ENCODE peak calls at places on chromosomes 3 and 15, in ten cellular contexts. One of them, this sample, is unnamed.

GRCh38 chr3:154795582-154795981 is 284.5 kb upstream of the MME start:
- DNase-seq in breast epithelium: no peak
- DNase-seq in SJCRH30: no peak
- DNase-seq in GM12864: no peak
- DNase-seq in foreskin fibroblast: peak; percentile 95
- DNase-seq in thyroid gland: no peak
- DNase-seq in CD8-positive, alpha-beta T cell: no peak
- DNase-seq in small intestine: no peak
- DNase-seq in bronchial epithelial cell: peak; percentile 94
- DNase-seq in fibroblast of pulmonary artery: peak; percentile 88
- DNase-seq in this sample: no peak

GRCh38 chr3:49470714-49471420 is 800 bp downstream of the DAG1 start:
- DNase-seq in breast epithelium: no peak
- DNase-seq in SJCRH30: no peak
- DNase-seq in GM12864: no peak
- DNase-seq in foreskin fibroblast: peak; percentile 39
- DNase-seq in thyroid gland: no peak
- DNase-seq in CD8-positive, alpha-beta T cell: no peak
- DNase-seq in small intestine: peak; percentile 44
- DNase-seq in bronchial epithelial cell: peak; percentile 35
- DNase-seq in fibroblast of pulmonary artery: no peak
- DNase-seq in this sample: no peak

GRCh38 chr15:66907826-66908502 is 157.4 kb upstream of the SMAD3 start:
- DNase-seq in breast epithelium: no peak
- DNase-seq in SJCRH30: peak; percentile 67
- DNase-seq in GM12864: peak; percentile 41
- DNase-seq in foreskin fibroblast: peak; percentile 56
- DNase-seq in thyroid gland: no peak
- DNase-seq in CD8-positive, alpha-beta T cell: no peak
- DNase-seq in small intestine: no peak
- DNase-seq in bronchial epithelial cell: no peak
- DNase-seq in fibroblast of pulmonary artery: peak; percentile 32
- DNase-seq in this sample: peak; percentile 60

GRCh38 chr3:12656850-12657249 is 7.1 kb downstream of the RAF1 start:
- DNase-seq in breast epithelium: no peak
- DNase-seq in SJCRH30: no peak
- DNase-seq in GM12864: no peak
- DNase-seq in foreskin fibroblast: no peak
- DNase-seq in thyroid gland: no peak
- DNase-seq in CD8-positive, alpha-beta T cell: no peak
- DNase-seq in small intestine: no peak
- DNase-seq in bronchial epithelial cell: no peak
- DNase-seq in fibroblast of pulmonary artery: no peak
- DNase-seq in this sample: no peak

GRCh38 chr3:157769378-157769777 is 266.2 kb upstream of the VEPH1 start:
- DNase-seq in breast epithelium: no peak
- DNase-seq in SJCRH30: no peak
- DNase-seq in GM12864: no peak
- DNase-seq in foreskin fibroblast: no peak
- DNase-seq in thyroid gland: no peak
- DNase-seq in CD8-positive, alpha-beta T cell: no peak
- DNase-seq in small intestine: no peak
- DNase-seq in bronchial epithelial cell: no peak
- DNase-seq in fibroblast of pulmonary artery: no peak
- DNase-seq in this sample: no peak

GRCh38 chr15:78061963-78062427 is 15.5 kb downstream of the TBC1D2B start:
- DNase-seq in breast epithelium: no peak
- DNase-seq in SJCRH30: peak; percentile 61
- DNase-seq in GM12864: no peak
- DNase-seq in foreskin fibroblast: peak; percentile 65
- DNase-seq in thyroid gland: peak; percentile 73
- DNase-seq in CD8-positive, alpha-beta T cell: no peak
- DNase-seq in small intestine: peak; percentile 61
- DNase-seq in bronchial epithelial cell: peak; percentile 15
- DNase-seq in fibroblast of pulmonary artery: peak; percentile 45
- DNase-seq in this sample: no peak

GRCh38 chr15:99409097-99409473 is 156.7 kb upstream of the MEF2A start:
- DNase-seq in breast epithelium: peak; percentile 35
- DNase-seq in SJCRH30: peak; percentile 85
- DNase-seq in GM12864: no peak
- DNase-seq in foreskin fibroblast: peak; percentile 81
- DNase-seq in thyroid gland: peak; percentile 27
- DNase-seq in CD8-positive, alpha-beta T cell: no peak
- DNase-seq in small intestine: peak; percentile 67
- DNase-seq in bronchial epithelial cell: peak; percentile 63
- DNase-seq in fibroblast of pulmonary artery: peak; percentile 71
- DNase-seq in this sample: peak; percentile 66

GRCh38 chr15:93656041-93656440 is 567.0 kb upstream of the RGMA start:
- DNase-seq in breast epithelium: no peak
- DNase-seq in SJCRH30: no peak
- DNase-seq in GM12864: no peak
- DNase-seq in foreskin fibroblast: no peak
- DNase-seq in thyroid gland: no peak
- DNase-seq in CD8-positive, alpha-beta T cell: no peak
- DNase-seq in small intestine: no peak
- DNase-seq in bronchial epithelial cell: peak; percentile 74
- DNase-seq in fibroblast of pulmonary artery: no peak
- DNase-seq in this sample: no peak

GRCh38 chr15:71777216-71777943 is 33.0 kb upstream of the NR2E3 start:
- DNase-seq in breast epithelium: no peak
- DNase-seq in SJCRH30: no peak
- DNase-seq in GM12864: no peak
- DNase-seq in foreskin fibroblast: no peak
- DNase-seq in thyroid gland: no peak
- DNase-seq in CD8-positive, alpha-beta T cell: no peak
- DNase-seq in small intestine: no peak
- DNase-seq in bronchial epithelial cell: no peak
- DNase-seq in fibroblast of pulmonary artery: no peak
- DNase-seq in this sample: no peak

GRCh38 chr3:80190051-80190450 is 422.3 kb upstream of the ROBO1 start:
- DNase-seq in breast epithelium: no peak
- DNase-seq in SJCRH30: peak; percentile 46
- DNase-seq in GM12864: no peak
- DNase-seq in foreskin fibroblast: peak; percentile 0
- DNase-seq in thyroid gland: no peak
- DNase-seq in CD8-positive, alpha-beta T cell: no peak
- DNase-seq in small intestine: no peak
- DNase-seq in bronchial epithelial cell: peak; percentile 78
- DNase-seq in fibroblast of pulmonary artery: peak; percentile 94
- DNase-seq in this sample: no peak

GRCh38 chr15:47887181-47887580 is 169.9 kb downstream of the SEMA6D start:
- DNase-seq in breast epithelium: no peak
- DNase-seq in SJCRH30: no peak
- DNase-seq in GM12864: no peak
- DNase-seq in foreskin fibroblast: no peak
- DNase-seq in thyroid gland: no peak
- DNase-seq in CD8-positive, alpha-beta T cell: no peak
- DNase-seq in small intestine: no peak
- DNase-seq in bronchial epithelial cell: no peak
- DNase-seq in fibroblast of pulmonary artery: no peak
- DNase-seq in this sample: no peak

GRCh38 chr3:59006791-59007517 is 42.9 kb downstream of the CFAP20DC start:
- DNase-seq in breast epithelium: no peak
- DNase-seq in SJCRH30: peak; percentile 27
- DNase-seq in GM12864: no peak
- DNase-seq in foreskin fibroblast: peak; percentile 52
- DNase-seq in thyroid gland: peak; percentile 77
- DNase-seq in CD8-positive, alpha-beta T cell: no peak
- DNase-seq in small intestine: no peak
- DNase-seq in bronchial epithelial cell: peak; percentile 29
- DNase-seq in fibroblast of pulmonary artery: peak; percentile 74
- DNase-seq in this sample: no peak

GRCh38 chr3:32837789-32838188 is 20.0 kb downstream of the TRIM71 start:
- DNase-seq in breast epithelium: no peak
- DNase-seq in SJCRH30: no peak
- DNase-seq in GM12864: no peak
- DNase-seq in foreskin fibroblast: no peak
- DNase-seq in thyroid gland: no peak
- DNase-seq in CD8-positive, alpha-beta T cell: no peak
- DNase-seq in small intestine: no peak
- DNase-seq in bronchial epithelial cell: no peak
- DNase-seq in fibroblast of pulmonary artery: no peak
- DNase-seq in this sample: no peak

DNA sequence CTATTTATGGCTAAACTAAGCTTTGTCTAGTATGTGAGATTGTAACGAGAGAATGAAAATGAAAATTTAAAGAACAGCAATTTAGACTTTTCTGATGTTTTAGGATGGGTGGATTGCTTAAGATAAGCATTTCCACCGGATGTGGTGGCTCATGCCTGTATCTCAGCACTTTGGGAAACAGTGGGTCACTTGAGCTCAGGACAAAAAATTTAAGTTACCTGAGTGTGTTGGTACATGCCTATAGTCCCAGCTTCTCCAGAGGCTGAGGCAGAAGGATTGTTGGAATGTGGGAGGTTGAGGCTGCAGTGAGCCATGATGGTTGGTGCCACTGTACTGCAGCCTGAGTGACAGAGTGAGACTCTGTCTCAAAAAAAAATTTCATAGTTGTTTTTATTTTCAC is 3.4 kb downstream of the PPP4R2 start:
- DNase-seq in breast epithelium: no peak
- DNase-seq in SJCRH30: no peak
- DNase-seq in GM12864: no peak
- DNase-seq in foreskin fibroblast: no peak
- DNase-seq in thyroid gland: no peak
- DNase-seq in CD8-positive, alpha-beta T cell: no peak
- DNase-seq in small intestine: no peak
- DNase-seq in bronchial epithelial cell: no peak
- DNase-seq in fibroblast of pulmonary artery: no peak
- DNase-seq in this sample: no peak
- H3K4me3 ChIP-seq in breast epithelium: no peak overlapping the region
- H3K4me3 ChIP-seq in SJCRH30: no peak overlapping the region
- H3K4me3 ChIP-seq in GM12864: peak overlapping the region; percentile 33
- H3K4me3 ChIP-seq in foreskin fibroblast: peak overlapping the region; percentile 64
- H3K4me3 ChIP-seq in thyroid gland: no peak overlapping the region
- H3K4me3 ChIP-seq in CD8-positive, alpha-beta T cell: no peak overlapping the region
- H3K4me3 ChIP-seq in small intestine: no peak overlapping the region
- H3K4me3 ChIP-seq in bronchial epithelial cell: no peak overlapping the region
- H3K4me3 ChIP-seq in fibroblast of pulmonary artery: peak overlapping the region; percentile 97
- H3K4me3 ChIP-seq in this sample: no peak overlapping the region

DNA sequence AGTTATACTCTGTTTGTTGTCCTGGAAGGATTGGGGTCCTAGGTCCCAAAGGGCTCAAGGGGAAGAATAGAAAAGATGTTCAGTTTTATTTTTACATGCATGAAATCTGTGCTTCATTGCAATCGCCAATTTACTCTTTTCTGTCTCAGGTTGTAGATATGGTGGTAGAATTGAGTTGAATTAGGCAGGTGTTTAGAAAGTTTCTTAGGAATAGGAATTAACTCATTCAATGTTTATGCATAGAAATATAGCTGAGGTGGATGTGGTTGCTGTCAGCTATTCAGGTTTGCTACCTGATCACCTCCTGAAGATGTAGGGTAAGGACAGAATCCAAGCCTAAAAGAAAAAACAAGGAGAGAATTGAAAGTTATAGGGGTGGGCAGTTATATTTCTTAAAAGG is 1.4 kb downstream of the ARPP21 start:
- DNase-seq in breast epithelium: no peak
- DNase-seq in SJCRH30: no peak
- DNase-seq in GM12864: no peak
- DNase-seq in foreskin fibroblast: no peak
- DNase-seq in thyroid gland: no peak
- DNase-seq in CD8-positive, alpha-beta T cell: no peak
- DNase-seq in small intestine: no peak
- DNase-seq in bronchial epithelial cell: no peak
- DNase-seq in fibroblast of pulmonary artery: no peak
- DNase-seq in this sample: no peak
- H3K4me3 ChIP-seq in breast epithelium: no peak overlapping the region
- H3K4me3 ChIP-seq in SJCRH30: no peak overlapping the region
- H3K4me3 ChIP-seq in GM12864: no peak overlapping the region
- H3K4me3 ChIP-seq in foreskin fibroblast: no peak overlapping the region
- H3K4me3 ChIP-seq in thyroid gland: no peak overlapping the region
- H3K4me3 ChIP-seq in CD8-positive, alpha-beta T cell: no peak overlapping the region
- H3K4me3 ChIP-seq in small intestine: no peak overlapping the region
- H3K4me3 ChIP-seq in bronchial epithelial cell: no peak overlapping the region
- H3K4me3 ChIP-seq in fibroblast of pulmonary artery: no peak overlapping the region
- H3K4me3 ChIP-seq in this sample: no peak overlapping the region

DNA sequence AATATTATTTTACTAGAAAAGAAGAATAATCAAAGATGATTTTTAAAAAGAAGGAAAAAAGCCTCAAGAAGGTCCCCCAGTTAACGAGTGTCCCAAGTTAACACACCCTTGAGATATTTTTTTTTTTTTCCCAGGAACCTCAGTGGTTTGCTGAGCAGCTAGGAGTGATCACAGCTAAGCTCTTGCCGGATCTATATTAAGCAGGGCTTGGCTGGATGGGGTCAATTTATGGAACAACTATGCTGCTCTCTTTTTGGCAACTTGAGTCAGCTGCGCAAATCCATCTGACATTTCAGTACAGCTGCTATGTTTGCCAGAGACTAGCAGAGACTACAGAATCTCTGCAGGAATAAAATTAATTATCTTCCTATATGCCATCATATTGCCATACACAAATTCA is at the start of gene LMOD3:
- DNase-seq in breast epithelium: no peak
- DNase-seq in SJCRH30: peak; percentile 80
- DNase-seq in GM12864: no peak
- DNase-seq in foreskin fibroblast: no peak
- DNase-seq in thyroid gland: no peak
- DNase-seq in CD8-positive, alpha-beta T cell: no peak
- DNase-seq in small intestine: no peak
- DNase-seq in bronchial epithelial cell: no peak
- DNase-seq in fibroblast of pulmonary artery: no peak
- DNase-seq in this sample: no peak
- H3K4me3 ChIP-seq in breast epithelium: no peak within 1 kb of the TSS
- H3K4me3 ChIP-seq in SJCRH30: peak within 1 kb of the TSS; percentile 51
- H3K4me3 ChIP-seq in GM12864: no peak within 1 kb of the TSS
- H3K4me3 ChIP-seq in foreskin fibroblast: no peak within 1 kb of the TSS
- H3K4me3 ChIP-seq in thyroid gland: no peak within 1 kb of the TSS
- H3K4me3 ChIP-seq in CD8-positive, alpha-beta T cell: no peak within 1 kb of the TSS
- H3K4me3 ChIP-seq in small intestine: no peak within 1 kb of the TSS
- H3K4me3 ChIP-seq in bronchial epithelial cell: no peak within 1 kb of the TSS
- H3K4me3 ChIP-seq in fibroblast of pulmonary artery: no peak within 1 kb of the TSS
- H3K4me3 ChIP-seq in this sample: no peak within 1 kb of the TSS

DNA sequence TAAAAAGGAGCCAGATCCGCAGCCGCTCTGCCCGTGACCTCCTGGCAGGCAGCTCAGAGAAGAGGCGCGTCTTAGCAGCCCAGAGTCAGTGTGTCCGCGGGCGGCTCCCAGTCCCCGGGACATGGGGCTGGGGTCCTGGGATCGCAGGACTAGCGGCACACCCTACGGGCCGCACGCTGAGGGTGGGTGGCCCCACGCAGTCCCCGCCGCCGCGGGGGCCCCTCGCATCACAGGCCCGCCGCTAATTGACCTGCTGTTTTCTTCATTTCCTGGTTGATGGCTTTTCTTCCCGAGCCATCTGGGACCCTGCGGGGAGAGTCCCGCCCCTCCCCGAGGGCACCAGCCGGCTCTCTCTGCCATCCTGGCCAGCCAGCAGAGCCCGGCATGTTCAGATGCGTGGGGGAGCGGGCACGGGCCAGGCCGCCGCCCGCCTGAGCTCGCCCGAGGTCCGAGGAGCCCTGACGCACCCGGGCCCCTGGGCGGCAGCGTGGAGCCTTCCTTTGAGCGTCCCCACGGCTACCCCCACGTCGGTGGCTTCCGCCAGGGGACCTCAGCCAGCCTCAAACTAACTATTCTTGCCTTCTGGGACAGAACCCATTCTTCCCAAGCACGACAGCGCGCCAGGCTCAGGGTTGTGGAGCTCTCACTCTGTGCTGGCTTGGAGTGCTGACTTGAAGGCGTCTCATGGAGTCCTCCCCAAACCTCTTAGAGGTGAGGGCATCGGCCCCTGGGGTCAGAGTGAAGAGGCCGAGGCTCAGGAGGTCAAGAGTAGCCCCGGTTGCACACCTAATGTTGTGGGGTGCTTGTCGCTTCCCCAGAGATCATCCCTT is 34.6 kb upstream of the CACNA2D3 start:
- DNase-seq in breast epithelium: no peak
- DNase-seq in SJCRH30: no peak
- DNase-seq in GM12864: no peak
- DNase-seq in foreskin fibroblast: no peak
- DNase-seq in thyroid gland: peak; percentile 14
- DNase-seq in CD8-positive, alpha-beta T cell: no peak
- DNase-seq in small intestine: no peak
- DNase-seq in bronchial epithelial cell: no peak
- DNase-seq in fibroblast of pulmonary artery: peak; percentile 29
- DNase-seq in this sample: no peak
- H3K4me3 ChIP-seq in breast epithelium: no peak overlapping the region
- H3K4me3 ChIP-seq in SJCRH30: no peak overlapping the region
- H3K4me3 ChIP-seq in GM12864: no peak overlapping the region
- H3K4me3 ChIP-seq in foreskin fibroblast: no peak overlapping the region
- H3K4me3 ChIP-seq in thyroid gland: no peak overlapping the region
- H3K4me3 ChIP-seq in CD8-positive, alpha-beta T cell: no peak overlapping the region
- H3K4me3 ChIP-seq in small intestine: no peak overlapping the region
- H3K4me3 ChIP-seq in bronchial epithelial cell: no peak overlapping the region
- H3K4me3 ChIP-seq in fibroblast of pulmonary artery: peak overlapping the region; percentile 33
- H3K4me3 ChIP-seq in this sample: no peak overlapping the region

This sample was measured in Peyer's patch.